ENCODE peak calls at places on chromosomes 1 and 21, in four cellular contexts. T is putamen, Y is cardiac muscle cell, B is tibial nerve. Z is an unnamed sample.
A peak's percentile ranks its signal among the peaks of the same experiment; 100 is the strongest.

GRCh38 chr1:18974616-18975015 is 18.1 kb upstream of the IFFO2 start:
- DNase-seq in B (no peak), T (no peak), Y (no peak), Z (no peak)

GRCh38 chr21:33496345-33496744 is 4.8 kb upstream of the DNAJC28 start:
- DNase-seq in Y (no peak), B (no peak), T (no peak), Z (no peak)

GRCh38 chr1:169586395-169587255 is at the start of gene F5:
- DNase-seq in B (peak; percentile 25), Y (peak; percentile 75), T (peak; percentile 52), Z (peak; percentile 81)

GRCh38 chr21:29673096-29673610 is 266.6 kb downstream of the GRIK1 start:
- DNase-seq in T (no peak), Y (no peak), B (no peak), Z (no peak)

GRCh38 chr1:55639526-55639925 is 424.4 kb upstream of the USP24 start:
- DNase-seq in T (no peak), B (no peak), Y (no peak), Z (no peak)

GRCh38 chr1:118160825-118161224 is 24.2 kb downstream of the SPAG17 start:
- DNase-seq in Y (no peak), T (no peak), B (no peak), Z (no peak)

GRCh38 chr21:45073301-45074047 is 906 bp upstream of the ADARB1 start:
- DNase-seq in T (no peak), Y (peak; percentile 40), B (no peak), Z (peak; percentile 63)

GRCh38 chr21:20720623-20721022 is 277.6 kb upstream of the NCAM2 start:
- DNase-seq in B (no peak), Y (peak; percentile 16), T (no peak), Z (no peak)

GRCh38 chr1:118298397-118298796 is 113.4 kb upstream of the SPAG17 start:
- DNase-seq in Y (no peak), T (no peak), B (no peak), Z (no peak)

GRCh38 chr1:221099747-221100146 is 220.5 kb downstream of the HLX start:
- DNase-seq in Y (no peak), T (no peak), B (no peak), Z (no peak)

GRCh38 chr1:87712261-87712674 is 383.6 kb downstream of the LMO4 start:
- DNase-seq in Y (no peak), B (no peak), T (no peak), Z (no peak)

GRCh38 chr1:213659580-213660547 is 327.9 kb upstream of the PROX1 start:
- DNase-seq in T (no peak), B (no peak), Y (no peak), Z (no peak)

GRCh38 chr1:246565751-246566127 is 322 bp downstream of the TFB2M start:
- DNase-seq in Y (peak; percentile 73), T (no peak), B (no peak), Z (no peak)